ENCODE peak calls at places on chromosomes 6 and 20, in seven cellular contexts. I, Y, H, V, A, B and S are unnamed samples.
A peak's percentile ranks its signal among the peaks of the same experiment; 100 is the strongest.

GRCh38 chr20:35663813-35664543 is 722 bp downstream of the CPNE1 start:
- DNase-seq in V (no peak), H (peak; percentile 57), I (peak; percentile 91), B (peak; percentile 65), A (peak; percentile 10), Y (peak; percentile 6), S (peak; percentile 51)

GRCh38 chr6:136070815-136071214 is 179.3 kb downstream of the MTFR2 start:
- DNase-seq in B (no peak), I (no peak), V (no peak), H (no peak), Y (no peak), A (no peak), S (no peak)

GRCh38 chr6:75609639-75610590 is 8.2 kb downstream of the SENP6 start:
- DNase-seq in B (no peak), I (no peak), A (no peak), H (no peak), Y (no peak), V (no peak), S (peak; percentile 30)

GRCh38 chr20:5714261-5715041 is 35.8 kb upstream of the SHLD1 start:
- DNase-seq in A (no peak), Y (no peak), V (no peak), B (no peak), I (no peak), H (peak; percentile 27), S (no peak)

GRCh38 chr6:13914346-13914745 is 10.4 kb upstream of the RNF182 start:
- DNase-seq in B (peak; percentile 79), A (no peak), H (no peak), Y (no peak), V (no peak), I (no peak), S (peak; percentile 31)

GRCh38 chr20:6765469-6766058 is 1.9 kb upstream of the BMP2 start:
- DNase-seq in Y (peak; percentile 19), H (peak; percentile 42), V (peak; percentile 43), A (no peak), B (peak; percentile 71), I (no peak), S (peak; percentile 68)

GRCh38 chr20:37615507-37616425 is 78.1 kb upstream of the CTNNBL1 start:
- DNase-seq in A (no peak), H (peak; percentile 59), B (peak; percentile 40), Y (peak; percentile 46), I (no peak), V (peak; percentile 4), S (peak; percentile 54)

GRCh38 chr6:30826961-30827342 is 57.4 kb upstream of the DDR1 start:
- DNase-seq in I (no peak), A (no peak), H (no peak), V (no peak), B (no peak), Y (no peak), S (peak; percentile 85)

GRCh38 chr20:39164642-39165041 is 202.5 kb downstream of the DHX35 start:
- DNase-seq in V (no peak), H (no peak), B (no peak), A (no peak), Y (no peak), I (no peak), S (no peak)

GRCh38 chr6:127117979-127118504 is 429 bp upstream of the RSPO3 start:
- DNase-seq in I (no peak), B (no peak), H (no peak), V (no peak), A (no peak), Y (no peak), S (no peak)

GRCh38 chr6:90403489-90404381 is 107.1 kb upstream of the BACH2 start:
- DNase-seq in B (no peak), A (no peak), H (no peak), I (no peak), V (no peak), Y (no peak), S (peak; percentile 78)

GRCh38 chr6:161374971-161375873 is 101.4 kb upstream of the AGPAT4 start:
- DNase-seq in H (no peak), B (peak; percentile 51), V (no peak), I (peak; percentile 84), A (no peak), Y (no peak), S (peak; percentile 50)